ENCODE peak calls at places on chromosomes 4 and X, in four cellular contexts. S is body of pancreas, Y is fibroblast of lung, E is upper lobe of right lung. N is an unnamed sample.

GRCh38 chr4:78962597-78963115 is 23.4 kb upstream of the PAQR3 start:
- DNase-seq in S (no peak), Y (no peak), E (no peak), N (no peak)

GRCh38 chrX:32448945-32449344 is 762.4 kb downstream of the DMD start:
- DNase-seq in Y (no peak), S (no peak), E (no peak), N (no peak)

GRCh38 chrX:51876441-51876840 is 17.0 kb upstream of the MAGED1 start:
- DNase-seq in E (no peak), Y (peak), S (no peak), N (no peak)

GRCh38 chr4:26406346-26406975 is 83.8 kb downstream of the CCKAR start:
- DNase-seq in S (no peak), E (no peak), Y (peak), N (no peak)

GRCh38 chrX:1502853-1503252 is 34.1 kb downstream of the P2RY8 start:
- DNase-seq in E (peak), Y (no peak), S (no peak), N (no peak)

GRCh38 chr4:138609943-138610350 is 367.8 kb upstream of the SLC7A11 start:
- DNase-seq in Y (peak), E (no peak), S (no peak), N (no peak)

GRCh38 chr4:26242451-26242850 is 78.4 kb upstream of the RBPJ start:
- DNase-seq in Y (peak), E (no peak), S (no peak), N (no peak)

GRCh38 chr4:85039526-85039925 is 73.0 kb upstream of the WDFY3 start:
- DNase-seq in S (no peak), Y (peak), E (no peak), N (no peak)

GRCh38 chr4:115711575-115711974 is 598.2 kb upstream of the NDST4 start:
- DNase-seq in Y (no peak), E (no peak), S (no peak), N (no peak)

GRCh38 chr4:174189392-174190029 is 94.0 kb downstream of the FBXO8 start:
- DNase-seq in E (no peak), S (no peak), Y (no peak), N (no peak)

GRCh38 chr4:41204400-41204978 is 9.9 kb downstream of the APBB2 start:
- DNase-seq in E (no peak), S (peak), Y (peak), N (no peak)

GRCh38 chr4:2365054-2365912 is 53.2 kb downstream of the ZFYVE28 start:
- DNase-seq in E (peak), Y (no peak), S (no peak), N (no peak)

GRCh38 chr4:2363951-2364653 is 54.3 kb downstream of the ZFYVE28 start:
- DNase-seq in Y (no peak), S (no peak), E (peak), N (peak)

GRCh38 chr4:2366252-2367192 is 51.9 kb downstream of the ZFYVE28 start:
- DNase-seq in Y (no peak), E (peak), S (no peak), N (peak)

GRCh38 chr4:2364654-2365053 is 53.8 kb downstream of the ZFYVE28 start:
- DNase-seq in Y (peak), S (peak), E (peak), N (peak)

DNA sequence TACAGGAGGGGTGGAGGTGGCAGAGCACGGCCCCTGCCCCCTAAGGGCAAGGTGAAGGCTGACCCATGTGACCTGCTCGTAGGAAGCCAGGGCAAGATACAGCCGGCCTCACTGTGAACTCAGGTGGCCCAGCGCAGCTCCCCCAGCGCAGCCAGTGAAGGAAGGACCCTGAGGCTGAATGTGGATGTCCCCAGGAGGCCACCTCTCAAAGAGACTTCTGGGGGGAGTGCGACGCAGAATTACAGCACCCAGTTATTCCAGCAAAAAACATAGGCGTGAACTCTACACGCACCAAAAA is 52.6 kb downstream of the ZFYVE28 start:
- DNase-seq in E (peak), Y (no peak), S (no peak), N (peak)
- H3K27ac ChIP-seq in E (no peak), Y (no peak), S (no peak), N (peak)

DNA sequence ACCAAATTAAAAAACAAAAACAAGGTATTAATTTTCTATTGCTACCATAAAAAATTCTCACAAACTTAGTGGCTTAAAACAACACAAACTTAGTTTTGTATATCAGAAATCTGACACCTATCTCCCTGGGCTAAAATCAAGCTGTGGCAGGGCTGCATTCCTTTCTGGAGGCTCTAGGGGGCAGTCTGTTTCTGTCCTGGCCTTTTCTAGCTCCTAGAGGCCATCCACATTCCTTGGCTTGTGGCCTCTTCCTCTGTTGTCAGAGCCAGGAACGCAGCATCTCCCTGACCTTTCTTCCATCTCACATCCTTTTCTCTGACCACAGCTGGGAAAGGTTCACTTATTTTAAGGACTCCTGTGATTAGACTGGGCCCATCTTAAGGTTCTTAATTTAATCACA is 38.9 kb upstream of the TLR2 start:
- DNase-seq in Y (no peak), E (no peak), S (no peak), N (no peak)
- TF ChIP-seq CTCF in Y (no peak), E (peak), S (no peak), N (no peak)

GRCh38 chr4:83214079-83214478 is 70.5 kb downstream of the COQ2 start:
- DNase-seq in S (no peak), Y (no peak), E (no peak), N (no peak)

GRCh38 chr4:83219991-83220360 is 64.6 kb downstream of the COQ2 start:
- DNase-seq in Y (no peak), S (no peak), E (no peak), N (no peak)

GRCh38 chr4:83216856-83217683 is 67.5 kb downstream of the COQ2 start:
- DNase-seq in S (no peak), E (no peak), Y (no peak), N (no peak)

GRCh38 chr4:83219344-83219990 is 65.1 kb downstream of the COQ2 start:
- DNase-seq in Y (peak), E (peak), S (peak), N (no peak)

DNA sequence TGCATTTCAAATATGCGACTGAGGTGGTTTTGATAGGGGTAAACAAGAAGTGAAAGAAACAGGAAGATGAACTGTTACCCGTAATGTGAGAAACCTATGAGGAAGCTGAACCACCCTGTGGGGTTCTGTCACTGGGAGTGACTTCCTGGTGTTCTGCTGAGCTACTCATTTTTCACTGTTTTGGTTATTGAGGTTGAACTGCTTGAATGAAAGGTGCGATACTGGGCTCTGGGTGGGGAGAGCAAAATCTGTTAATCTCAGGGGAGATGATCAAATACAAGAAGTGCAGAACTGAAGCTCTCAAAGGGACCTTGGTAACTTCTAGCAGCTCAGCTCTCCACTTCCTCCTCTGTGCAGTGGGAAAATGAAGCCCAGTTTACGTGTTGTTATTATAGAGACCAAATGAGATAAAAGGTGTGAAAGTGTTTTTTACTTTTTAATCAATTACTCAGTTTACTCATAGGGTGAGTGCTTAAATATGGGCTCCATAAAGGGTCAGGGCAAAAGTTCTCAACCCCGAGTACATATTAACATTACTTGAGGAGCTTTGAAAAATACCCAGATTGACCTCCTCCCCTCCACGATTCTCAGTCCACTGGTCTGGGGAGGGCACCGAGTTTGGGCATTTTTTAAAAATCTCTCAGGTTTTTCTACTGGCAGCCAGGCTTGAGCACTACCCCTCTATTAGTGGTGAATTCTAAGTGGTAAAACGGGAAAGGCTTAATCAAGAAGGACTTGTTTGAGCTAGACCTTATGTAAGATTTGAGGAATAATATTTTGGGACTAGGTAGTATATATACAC is 66.7 kb downstream of the COQ2 start:
- DNase-seq in S (peak), E (no peak), Y (no peak), N (no peak)
- H3K4me3 ChIP-seq in S (no peak), E (no peak), Y (no peak), N (no peak)

GRCh38 chr4:168787801-168788200 is 222.3 kb downstream of the CBR4 start:
- DNase-seq in Y (peak), E (no peak), S (no peak), N (no peak)

GRCh38 chr4:168791376-168791775 is 218.7 kb downstream of the CBR4 start:
- DNase-seq in S (no peak), E (no peak), Y (no peak), N (no peak)

GRCh38 chr4:168790898-168791297 is 219.2 kb downstream of the CBR4 start:
- DNase-seq in Y (no peak), E (no peak), S (no peak), N (no peak)

GRCh38 chr4:168784786-168785461 is 225.1 kb downstream of the CBR4 start:
- DNase-seq in S (peak), Y (peak), E (no peak), N (no peak)

GRCh38 chr4:168787334-168787733 is 222.7 kb downstream of the CBR4 start:
- DNase-seq in S (no peak), Y (no peak), E (no peak), N (no peak)
- H3K27ac ChIP-seq in S (no peak), Y (no peak), E (no peak), N (no peak)

GRCh38 chr4:110663206-110663605 is 40.3 kb upstream of the PITX2 start:
- DNase-seq in E (no peak), S (no peak), Y (no peak), N (no peak)
- TF ChIP-seq CTCF in E (no peak), S (no peak), Y (no peak), N (no peak)

DNA sequence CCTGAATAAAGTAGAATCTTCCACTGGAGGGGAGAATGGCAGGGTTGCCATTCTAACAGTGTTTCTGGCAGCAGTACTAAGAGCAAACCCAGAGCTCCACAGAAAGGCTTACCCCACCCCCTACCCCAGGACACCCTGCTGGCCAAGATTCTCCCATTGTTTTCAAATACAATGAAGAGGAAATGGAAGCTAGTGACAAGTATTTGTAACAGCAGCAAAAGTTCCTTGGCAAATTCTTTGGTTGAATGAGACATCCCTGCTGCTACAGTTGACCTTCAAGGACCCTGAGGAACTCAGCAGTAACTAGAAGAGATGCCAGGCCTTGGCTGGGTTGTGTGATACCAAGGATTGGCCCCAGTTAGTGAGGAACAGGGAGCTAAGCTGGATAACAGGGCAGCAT is 124.2 kb upstream of the DGKK start:
- DNase-seq in S (no peak), Y (no peak), E (no peak), N (no peak)
- H3K4me3 ChIP-seq in S (no peak), Y (no peak), E (no peak), N (no peak)

GRCh38 chr4:15375707-15376106 is 52.1 kb upstream of the C1QTNF7 start:
- DNase-seq in Y (no peak), E (no peak), S (no peak), N (no peak)
- H3K27ac ChIP-seq in Y (peak), E (peak), S (no peak), N (no peak)

GRCh38 chr4:29805245-29805644 is 914.9 kb upstream of the PCDH7 start:
- DNase-seq in E (no peak), S (no peak), Y (no peak), N (no peak)
- TF ChIP-seq CTCF in E (no peak), S (no peak), Y (no peak), N (peak)